ENCODE peak calls at places on chromosomes 2 and 18, in ten cellular contexts. One of them, this sample, is unnamed. For H4K20me1 and H3K36me3, the result is how much of the 10 kb centered on the place peaks cover.

GRCh38 chr2:85215074-85216050 is 82.2 kb downstream of the TCF7L1 start:
- DNase-seq in HCT116: no peak
- DNase-seq in HepG2: peak
- DNase-seq in IMR-90: peak
- DNase-seq in PC-9: no peak
- DNase-seq in GM23248: peak
- DNase-seq in K562: no peak
- DNase-seq in fibroblast of lung: peak
- DNase-seq in OCI-LY7: peak
- DNase-seq in neural progenitor cell: peak
- DNase-seq in this sample: no peak

GRCh38 chr2:58629720-58630119 is 388.6 kb upstream of the FANCL start:
- DNase-seq in HCT116: no peak
- DNase-seq in neural progenitor cell: no peak
- DNase-seq in K562: no peak
- DNase-seq in fibroblast of lung: no peak
- DNase-seq in OCI-LY7: no peak
- DNase-seq in GM23248: no peak
- DNase-seq in HepG2: no peak
- DNase-seq in IMR-90: no peak
- DNase-seq in PC-9: no peak
- DNase-seq in this sample: no peak

GRCh38 chr2:114754907-114755563 is 312.6 kb downstream of the DPP10 start:
- DNase-seq in fibroblast of lung: no peak
- DNase-seq in PC-9: no peak
- DNase-seq in neural progenitor cell: no peak
- DNase-seq in GM23248: no peak
- DNase-seq in K562: no peak
- DNase-seq in IMR-90: no peak
- DNase-seq in HepG2: no peak
- DNase-seq in HCT116: no peak
- DNase-seq in OCI-LY7: no peak
- DNase-seq in this sample: peak

GRCh38 chr2:3575534-3576324 is 669 bp downstream of the RPS7 start:
- DNase-seq in HepG2: no peak
- DNase-seq in fibroblast of lung: no peak
- DNase-seq in K562: peak
- DNase-seq in neural progenitor cell: no peak
- DNase-seq in GM23248: peak
- DNase-seq in PC-9: no peak
- DNase-seq in OCI-LY7: peak
- DNase-seq in HCT116: no peak
- DNase-seq in IMR-90: no peak
- DNase-seq in this sample: no peak

GRCh38 chr18:48735070-48735676 is 196.3 kb downstream of the CTIF start:
- DNase-seq in HepG2: no peak
- DNase-seq in IMR-90: peak
- DNase-seq in HCT116: no peak
- DNase-seq in OCI-LY7: no peak
- DNase-seq in neural progenitor cell: peak
- DNase-seq in GM23248: no peak
- DNase-seq in fibroblast of lung: peak
- DNase-seq in PC-9: no peak
- DNase-seq in K562: peak
- DNase-seq in this sample: peak

GRCh38 chr2:236908456-236909388 is 177.0 kb upstream of the COPS8 start:
- DNase-seq in fibroblast of lung: no peak
- DNase-seq in IMR-90: no peak
- DNase-seq in HepG2: no peak
- DNase-seq in GM23248: no peak
- DNase-seq in OCI-LY7: no peak
- DNase-seq in K562: no peak
- DNase-seq in PC-9: no peak
- DNase-seq in neural progenitor cell: no peak
- DNase-seq in HCT116: no peak
- DNase-seq in this sample: no peak

GRCh38 chr18:45876131-45876530 is 50.7 kb downstream of the SIGLEC15 start:
- DNase-seq in HCT116: no peak
- DNase-seq in OCI-LY7: no peak
- DNase-seq in PC-9: no peak
- DNase-seq in GM23248: no peak
- DNase-seq in IMR-90: peak
- DNase-seq in HepG2: no peak
- DNase-seq in K562: no peak
- DNase-seq in neural progenitor cell: peak
- DNase-seq in fibroblast of lung: peak
- DNase-seq in this sample: no peak

GRCh38 chr2:234730066-234730640 is 221.7 kb upstream of the SH3BP4 start:
- DNase-seq in HepG2: no peak
- DNase-seq in IMR-90: no peak
- DNase-seq in OCI-LY7: no peak
- DNase-seq in PC-9: no peak
- DNase-seq in HCT116: no peak
- DNase-seq in K562: no peak
- DNase-seq in GM23248: no peak
- DNase-seq in fibroblast of lung: no peak
- DNase-seq in neural progenitor cell: peak
- DNase-seq in this sample: no peak

GRCh38 chr2:73285162-73285739 is 973 bp upstream of the FBXO41 start:
- DNase-seq in HepG2: no peak
- DNase-seq in GM23248: no peak
- DNase-seq in HCT116: no peak
- DNase-seq in K562: no peak
- DNase-seq in IMR-90: no peak
- DNase-seq in neural progenitor cell: no peak
- DNase-seq in PC-9: no peak
- DNase-seq in OCI-LY7: peak
- DNase-seq in fibroblast of lung: no peak
- DNase-seq in this sample: no peak

GRCh38 chr2:138373993-138374408 is 127.6 kb upstream of the SPOPL start:
- DNase-seq in HCT116: peak
- DNase-seq in IMR-90: peak
- DNase-seq in fibroblast of lung: peak
- DNase-seq in PC-9: no peak
- DNase-seq in K562: peak
- DNase-seq in OCI-LY7: peak
- DNase-seq in GM23248: peak
- DNase-seq in neural progenitor cell: peak
- DNase-seq in HepG2: peak
- DNase-seq in this sample: peak

GRCh38 chr2:11708106-11708505 is 38.1 kb upstream of the NTSR2 start:
- DNase-seq in HepG2: no peak
- DNase-seq in OCI-LY7: no peak
- DNase-seq in fibroblast of lung: peak
- DNase-seq in PC-9: no peak
- DNase-seq in IMR-90: no peak
- DNase-seq in GM23248: no peak
- DNase-seq in HCT116: no peak
- DNase-seq in K562: no peak
- DNase-seq in neural progenitor cell: no peak
- DNase-seq in this sample: peak

GRCh38 chr2:138621139-138621538 is 119.6 kb downstream of the SPOPL start:
- DNase-seq in PC-9: no peak
- DNase-seq in HepG2: peak
- DNase-seq in IMR-90: no peak
- DNase-seq in neural progenitor cell: no peak
- DNase-seq in K562: no peak
- DNase-seq in HCT116: no peak
- DNase-seq in fibroblast of lung: no peak
- DNase-seq in OCI-LY7: no peak
- DNase-seq in GM23248: no peak
- DNase-seq in this sample: no peak

GRCh38 chr2:124382067-124382618 is 357.1 kb downstream of the CNTNAP5 start:
- DNase-seq in GM23248: no peak
- DNase-seq in HepG2: no peak
- DNase-seq in PC-9: no peak
- DNase-seq in K562: no peak
- DNase-seq in fibroblast of lung: no peak
- DNase-seq in IMR-90: no peak
- DNase-seq in OCI-LY7: no peak
- DNase-seq in neural progenitor cell: no peak
- DNase-seq in HCT116: no peak
- DNase-seq in this sample: no peak

GRCh38 chr2:56505885-56506284 is 322.1 kb downstream of the CCDC85A start:
- DNase-seq in OCI-LY7: no peak
- DNase-seq in fibroblast of lung: no peak
- DNase-seq in neural progenitor cell: no peak
- DNase-seq in GM23248: no peak
- DNase-seq in HCT116: no peak
- DNase-seq in PC-9: no peak
- DNase-seq in IMR-90: no peak
- DNase-seq in K562: no peak
- DNase-seq in HepG2: no peak
- DNase-seq in this sample: no peak

GRCh38 chr18:58447342-58448190 is 181.3 kb downstream of the ALPK2 start:
- DNase-seq in PC-9: no peak
- DNase-seq in HepG2: no peak
- DNase-seq in IMR-90: peak
- DNase-seq in HCT116: no peak
- DNase-seq in OCI-LY7: no peak
- DNase-seq in fibroblast of lung: peak
- DNase-seq in neural progenitor cell: peak
- DNase-seq in GM23248: peak
- DNase-seq in K562: no peak
- DNase-seq in this sample: no peak

GRCh38 chr2:150494234-150494913 is 6.9 kb upstream of the RND3 start:
- DNase-seq in HCT116: no peak
- DNase-seq in IMR-90: no peak
- DNase-seq in fibroblast of lung: no peak
- DNase-seq in HepG2: no peak
- DNase-seq in GM23248: no peak
- DNase-seq in PC-9: no peak
- DNase-seq in K562: no peak
- DNase-seq in OCI-LY7: no peak
- DNase-seq in neural progenitor cell: no peak
- DNase-seq in this sample: no peak

GRCh38 chr18:76524477-76524876 is 29.4 kb upstream of the ZNF516 start:
- DNase-seq in HepG2: no peak
- DNase-seq in K562: no peak
- DNase-seq in neural progenitor cell: no peak
- DNase-seq in OCI-LY7: no peak
- DNase-seq in HCT116: no peak
- DNase-seq in fibroblast of lung: no peak
- DNase-seq in PC-9: no peak
- DNase-seq in GM23248: no peak
- DNase-seq in IMR-90: no peak
- DNase-seq in this sample: no peak

GRCh38 chr2:6580982-6581381 is 284.7 kb downstream of the CMPK2 start:
- DNase-seq in K562: no peak
- DNase-seq in IMR-90: peak
- DNase-seq in fibroblast of lung: peak
- DNase-seq in PC-9: no peak
- DNase-seq in HCT116: no peak
- DNase-seq in GM23248: peak
- DNase-seq in HepG2: no peak
- DNase-seq in OCI-LY7: no peak
- DNase-seq in neural progenitor cell: no peak
- DNase-seq in this sample: peak

GRCh38 chr2:119218478-119219064 is 5.1 kb upstream of the STEAP3 start:
- DNase-seq in HCT116: peak
- DNase-seq in K562: peak
- DNase-seq in OCI-LY7: peak
- DNase-seq in HepG2: peak
- DNase-seq in PC-9: peak
- DNase-seq in neural progenitor cell: peak
- DNase-seq in fibroblast of lung: peak
- DNase-seq in IMR-90: peak
- DNase-seq in GM23248: peak
- DNase-seq in this sample: peak

GRCh38 chr2:207619764-207620203 is 5.4 kb downstream of the METTL21A start:
- DNase-seq in PC-9: no peak
- DNase-seq in K562: no peak
- DNase-seq in OCI-LY7: peak
- DNase-seq in IMR-90: no peak
- DNase-seq in neural progenitor cell: no peak
- DNase-seq in HCT116: no peak
- DNase-seq in HepG2: peak
- DNase-seq in GM23248: no peak
- DNase-seq in fibroblast of lung: no peak
- DNase-seq in this sample: no peak
- H3K4me3 ChIP-seq in PC-9: no peak
- H3K4me3 ChIP-seq in K562: no peak
- H3K4me3 ChIP-seq in OCI-LY7: peak
- H3K4me3 ChIP-seq in IMR-90: no peak
- H3K4me3 ChIP-seq in neural progenitor cell: no peak
- H3K4me3 ChIP-seq in HCT116: no peak
- H3K4me3 ChIP-seq in HepG2: no peak
- H3K4me3 ChIP-seq in GM23248: no peak
- H3K4me3 ChIP-seq in fibroblast of lung: no peak
- H3K4me3 ChIP-seq in this sample: no peak

GRCh38 chr18:23778828-23779227 is 89.6 kb downstream of the LAMA3 start:
- DNase-seq in K562: no peak
- DNase-seq in fibroblast of lung: no peak
- DNase-seq in PC-9: no peak
- DNase-seq in OCI-LY7: no peak
- DNase-seq in HepG2: no peak
- DNase-seq in HCT116: no peak
- DNase-seq in neural progenitor cell: no peak
- DNase-seq in GM23248: no peak
- DNase-seq in IMR-90: no peak
- DNase-seq in this sample: no peak
- H4K20me1 ChIP-seq in K562: under half
- H4K20me1 ChIP-seq in fibroblast of lung: under half
- H4K20me1 ChIP-seq in PC-9: under half
- H4K20me1 ChIP-seq in OCI-LY7: under half
- H4K20me1 ChIP-seq in HepG2: under half
- H4K20me1 ChIP-seq in HCT116: under half
- H4K20me1 ChIP-seq in neural progenitor cell: under half
- H4K20me1 ChIP-seq in GM23248: under half
- H4K20me1 ChIP-seq in IMR-90: under half
- H4K20me1 ChIP-seq in this sample: under half

DNA sequence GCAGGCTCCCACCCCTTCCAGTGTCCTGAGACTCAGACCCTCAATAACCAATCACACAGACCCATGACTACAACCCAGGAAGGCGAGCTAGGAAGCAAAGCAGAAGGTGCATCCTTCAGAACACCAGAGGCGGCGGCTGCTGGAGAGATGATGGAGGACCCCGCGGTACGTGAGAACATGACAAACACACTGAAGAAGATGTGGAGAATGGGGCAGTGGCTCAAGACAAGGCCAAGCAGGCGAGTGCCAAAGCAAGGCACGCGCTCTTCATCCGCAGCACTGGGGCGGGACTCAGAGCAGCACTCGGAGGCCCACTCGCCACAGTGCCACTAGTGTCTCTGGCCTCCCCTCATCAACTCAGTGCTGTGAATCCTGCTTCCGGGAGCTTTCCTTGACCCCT is 13.7 kb downstream of the ERFE start:
- DNase-seq in OCI-LY7: no peak
- DNase-seq in PC-9: no peak
- DNase-seq in HCT116: no peak
- DNase-seq in IMR-90: no peak
- DNase-seq in neural progenitor cell: no peak
- DNase-seq in GM23248: no peak
- DNase-seq in K562: no peak
- DNase-seq in fibroblast of lung: no peak
- DNase-seq in HepG2: no peak
- DNase-seq in this sample: no peak
- H3K36me3 ChIP-seq in OCI-LY7: half or more
- H3K36me3 ChIP-seq in PC-9: under half
- H3K36me3 ChIP-seq in HCT116: under half
- H3K36me3 ChIP-seq in IMR-90: under half
- H3K36me3 ChIP-seq in neural progenitor cell: under half
- H3K36me3 ChIP-seq in GM23248: under half
- H3K36me3 ChIP-seq in K562: half or more
- H3K36me3 ChIP-seq in fibroblast of lung: under half
- H3K36me3 ChIP-seq in HepG2: under half
- H3K36me3 ChIP-seq in this sample: under half

GRCh38 chr2:7868836-7869235 is 813.0 kb upstream of the ID2 start:
- DNase-seq in fibroblast of lung: no peak
- DNase-seq in PC-9: no peak
- DNase-seq in OCI-LY7: no peak
- DNase-seq in GM23248: no peak
- DNase-seq in IMR-90: no peak
- DNase-seq in K562: no peak
- DNase-seq in neural progenitor cell: no peak
- DNase-seq in HCT116: no peak
- DNase-seq in HepG2: no peak
- DNase-seq in this sample: no peak
- H3K4me3 ChIP-seq in fibroblast of lung: no peak
- H3K4me3 ChIP-seq in PC-9: no peak
- H3K4me3 ChIP-seq in OCI-LY7: no peak
- H3K4me3 ChIP-seq in GM23248: no peak
- H3K4me3 ChIP-seq in IMR-90: no peak
- H3K4me3 ChIP-seq in K562: no peak
- H3K4me3 ChIP-seq in neural progenitor cell: no peak
- H3K4me3 ChIP-seq in HCT116: no peak
- H3K4me3 ChIP-seq in HepG2: no peak
- H3K4me3 ChIP-seq in this sample: no peak